ENCODE peak calls at places on chromosomes 16 and 17, in five cellular contexts. L, C, N, J and Z are unnamed samples.
A peak's percentile ranks its signal among the peaks of the same experiment; 100 is the strongest.

GRCh38 chr17:55996826-55997225 is 156.4 kb upstream of the ANKFN1 start:
- DNase-seq in N (no peak), J (no peak), C (no peak), L (no peak), Z (no peak)

GRCh38 chr17:80633197-80633596 is 88.6 kb downstream of the RPTOR start:
- DNase-seq in C (no peak), L (no peak), J (no peak), N (no peak), Z (no peak)

GRCh38 chr16:49675417-49675816 is 180.5 kb downstream of the ZNF423 start:
- DNase-seq in J (no peak), N (no peak), L (no peak), C (no peak), Z (no peak)

GRCh38 chr17:68437979-68438877 is 19.1 kb downstream of the WIPI1 start:
- DNase-seq in C (peak; percentile 74), J (peak; percentile 47), N (no peak), L (no peak), Z (peak; percentile 60)

GRCh38 chr16:54286330-54287017 is at the start of gene IRX3:
- DNase-seq in J (peak; percentile 89), N (peak; percentile 42), L (peak; percentile 95), C (no peak), Z (no peak)

GRCh38 chr16:57748596-57748995 is 13.0 kb downstream of the KATNB1 start:
- DNase-seq in C (peak; percentile 36), N (no peak), L (no peak), J (no peak), Z (no peak)

GRCh38 chr16:383326-384020 is 1.7 kb upstream of the PGAP6 start:
- DNase-seq in J (peak; percentile 17), N (no peak), L (no peak), C (peak; percentile 84), Z (peak; percentile 59)

GRCh38 chr16:55842369-55843104 is 9.6 kb upstream of the CES1 start:
- DNase-seq in J (no peak), N (no peak), L (no peak), C (no peak), Z (no peak)

GRCh38 chr16:27273670-27274522 is 5.3 kb upstream of the NSMCE1 start:
- DNase-seq in C (no peak), L (no peak), N (no peak), J (no peak), Z (no peak)

GRCh38 chr16:79768594-79768993 is 168.1 kb upstream of the MAF start:
- DNase-seq in N (no peak), J (no peak), L (no peak), C (no peak), Z (no peak)

GRCh38 chr17:66483946-66484345 is 181.5 kb downstream of the PRKCA start:
- DNase-seq in J (no peak), C (no peak), L (no peak), N (no peak), Z (no peak)

GRCh38 chr17:73503560-73503959 is 140.7 kb downstream of the SDK2 start:
- DNase-seq in L (no peak), C (no peak), J (no peak), N (no peak), Z (no peak)

GRCh38 chr16:30352488-30353401 is 2.4 kb downstream of the CD2BP2 start:
- DNase-seq in J (no peak), C (peak; percentile 38), N (no peak), L (peak; percentile 45), Z (no peak)
- TF ChIP-seq CTCF in J (no peak), C (no peak), N (no peak), L (no peak), Z (no peak)

GRCh38 chr17:4936436-4936835 is 3.4 kb downstream of the SLC25A11 start:
- DNase-seq in C (no peak), N (no peak), J (no peak), L (no peak), Z (no peak)

GRCh38 chr17:4933646-4934045 is 1.6 kb downstream of the GP1BA start:
- DNase-seq in C (peak; percentile 30), L (no peak), N (no peak), J (no peak), Z (no peak)

GRCh38 chr17:4935650-4936049 is 3.6 kb downstream of the GP1BA start:
- DNase-seq in N (no peak), L (no peak), C (peak; percentile 11), J (no peak), Z (no peak)

GRCh38 chr17:4932756-4933155 is 679 bp downstream of the GP1BA start:
- DNase-seq in L (no peak), C (peak; percentile 49), J (no peak), N (no peak), Z (no peak)

DNA sequence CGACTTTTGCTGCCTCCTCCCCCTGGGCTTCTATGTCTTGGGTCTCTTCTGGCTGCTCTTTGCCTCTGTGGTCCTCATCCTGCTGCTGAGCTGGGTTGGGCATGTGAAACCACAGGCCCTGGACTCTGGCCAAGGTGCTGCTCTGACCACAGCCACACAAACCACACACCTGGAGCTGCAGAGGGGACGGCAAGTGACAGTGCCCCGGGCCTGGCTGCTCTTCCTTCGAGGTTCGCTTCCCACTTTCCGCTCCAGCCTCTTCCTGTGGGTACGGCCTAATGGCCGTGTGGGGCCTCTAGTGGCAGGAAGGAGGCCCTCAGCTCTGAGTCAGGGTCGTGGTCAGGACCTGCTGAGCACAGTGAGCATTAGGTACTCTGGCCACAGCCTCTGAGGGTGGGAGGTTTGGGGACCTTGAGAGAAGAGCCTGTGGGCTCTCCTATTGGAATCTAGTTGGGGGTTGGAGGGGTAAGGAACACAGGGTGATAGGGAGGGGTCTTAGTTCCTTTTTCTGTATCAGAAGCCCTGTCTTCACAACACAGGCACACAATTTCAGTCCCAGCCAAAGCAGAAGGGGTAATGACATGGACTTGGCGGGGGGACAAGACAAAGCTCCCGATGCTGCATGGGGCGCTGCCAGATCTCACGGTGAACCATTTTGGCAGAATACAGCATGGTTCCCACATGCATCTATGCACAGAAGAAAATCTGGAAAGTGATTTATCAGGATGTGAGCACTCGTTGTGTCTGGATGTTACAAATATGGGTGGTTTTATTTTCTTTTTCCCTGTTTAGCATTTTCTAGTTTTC is 2.3 kb downstream of the GP1BA start:
- DNase-seq in L (peak; percentile 69), C (peak; percentile 64), J (peak; percentile 37), N (no peak), Z (peak; percentile 54)
- TF ChIP-seq CTCF in L (no peak), C (no peak), J (no peak), N (no peak), Z (peak; percentile 20)

DNA sequence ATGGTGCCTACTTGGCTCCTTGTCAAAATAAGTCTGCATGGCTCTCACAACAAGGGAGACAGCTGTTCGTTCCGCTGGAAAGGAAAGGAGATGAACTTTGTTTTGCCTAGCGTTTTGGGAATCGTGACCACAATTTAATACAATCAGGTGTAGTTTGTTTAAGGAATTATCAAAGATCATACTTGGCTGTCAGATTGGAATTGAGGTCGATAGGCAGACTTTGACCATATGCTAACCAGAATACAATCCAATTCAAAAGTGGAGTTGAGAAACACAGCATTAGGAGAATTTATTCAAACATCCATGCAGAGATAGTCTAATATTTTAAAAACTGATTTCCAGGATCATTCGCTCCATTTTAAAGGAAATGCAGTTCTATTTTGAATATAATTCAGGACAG is 139.4 kb downstream of the CPPED1 start:
- DNase-seq in N (no peak), J (no peak), C (no peak), L (no peak), Z (no peak)
- TF ChIP-seq CTCF in N (no peak), J (no peak), C (no peak), L (no peak), Z (no peak)

DNA sequence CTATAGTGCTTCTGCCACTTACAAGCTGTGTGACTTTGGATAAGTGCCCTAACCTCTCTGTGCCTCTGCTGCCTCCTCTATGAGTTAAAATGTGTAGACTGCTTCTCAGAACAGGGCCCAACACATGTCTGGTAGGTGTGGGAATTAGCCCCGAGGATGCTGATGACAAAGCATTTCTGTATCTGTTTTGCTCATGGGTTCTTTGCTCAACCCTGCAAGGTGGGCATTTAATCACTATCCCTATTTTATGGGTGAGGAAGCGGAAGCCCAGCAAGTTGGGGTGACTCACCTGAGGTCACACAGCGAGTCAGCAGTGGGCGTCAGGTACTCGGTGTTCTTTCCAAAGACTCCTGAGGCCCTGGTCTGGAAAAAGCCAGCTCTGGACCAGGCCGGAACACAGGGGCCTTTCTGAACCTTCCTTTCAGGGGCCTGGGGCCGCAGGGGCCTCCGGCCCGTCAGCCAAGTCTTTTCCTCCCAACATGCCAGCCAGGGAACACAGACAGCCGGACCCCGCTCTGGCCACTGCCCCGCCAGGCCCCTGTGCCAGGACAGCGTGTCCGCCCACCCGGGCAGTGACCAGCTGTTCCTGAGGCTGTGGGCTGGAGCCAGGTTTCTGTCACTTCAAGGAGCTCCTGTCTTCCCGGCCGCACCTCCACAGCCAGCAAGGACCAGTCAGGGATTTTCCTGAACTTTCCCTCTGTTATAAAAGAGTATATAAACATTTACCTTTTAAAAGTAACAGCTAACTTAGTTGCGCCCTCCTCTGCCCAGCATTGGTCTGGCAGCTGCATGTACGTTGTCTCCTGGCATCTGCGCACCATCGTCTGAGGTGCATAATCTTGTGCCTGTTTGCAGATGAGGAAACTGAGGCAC is 62.5 kb downstream of the SREBF1 start:
- DNase-seq in J (no peak), C (peak; percentile 79), N (no peak), L (peak; percentile 73), Z (no peak)
- TF ChIP-seq CTCF in J (no peak), C (peak; percentile 14), N (no peak), L (peak; percentile 60), Z (no peak)

GRCh38 chr17:59107306-59107670 is 608 bp upstream of the TRIM37 start:
- DNase-seq in J (no peak), L (no peak), N (no peak), C (no peak), Z (no peak)

GRCh38 chr17:59108400-59109102 is 1.9 kb upstream of the TRIM37 start:
- DNase-seq in N (no peak), L (no peak), J (no peak), C (no peak), Z (no peak)

GRCh38 chr17:59110973-59111372 is 4.3 kb upstream of the TRIM37 start:
- DNase-seq in N (no peak), C (no peak), L (no peak), J (no peak), Z (no peak)

GRCh38 chr17:59105852-59106462 is 723 bp downstream of the TRIM37 start:
- DNase-seq in N (peak; percentile 37), L (peak; percentile 78), J (peak; percentile 65), C (peak; percentile 85), Z (peak; percentile 46)

GRCh38 chr17:59106463-59107305 is at the start of gene TRIM37:
- DNase-seq in J (peak; percentile 98), L (peak; percentile 96), N (peak; percentile 99), C (peak; percentile 100), Z (peak; percentile 99)
- TF ChIP-seq CTCF in J (no peak), L (no peak), N (no peak), C (peak; percentile 17), Z (peak; percentile 11)

DNA sequence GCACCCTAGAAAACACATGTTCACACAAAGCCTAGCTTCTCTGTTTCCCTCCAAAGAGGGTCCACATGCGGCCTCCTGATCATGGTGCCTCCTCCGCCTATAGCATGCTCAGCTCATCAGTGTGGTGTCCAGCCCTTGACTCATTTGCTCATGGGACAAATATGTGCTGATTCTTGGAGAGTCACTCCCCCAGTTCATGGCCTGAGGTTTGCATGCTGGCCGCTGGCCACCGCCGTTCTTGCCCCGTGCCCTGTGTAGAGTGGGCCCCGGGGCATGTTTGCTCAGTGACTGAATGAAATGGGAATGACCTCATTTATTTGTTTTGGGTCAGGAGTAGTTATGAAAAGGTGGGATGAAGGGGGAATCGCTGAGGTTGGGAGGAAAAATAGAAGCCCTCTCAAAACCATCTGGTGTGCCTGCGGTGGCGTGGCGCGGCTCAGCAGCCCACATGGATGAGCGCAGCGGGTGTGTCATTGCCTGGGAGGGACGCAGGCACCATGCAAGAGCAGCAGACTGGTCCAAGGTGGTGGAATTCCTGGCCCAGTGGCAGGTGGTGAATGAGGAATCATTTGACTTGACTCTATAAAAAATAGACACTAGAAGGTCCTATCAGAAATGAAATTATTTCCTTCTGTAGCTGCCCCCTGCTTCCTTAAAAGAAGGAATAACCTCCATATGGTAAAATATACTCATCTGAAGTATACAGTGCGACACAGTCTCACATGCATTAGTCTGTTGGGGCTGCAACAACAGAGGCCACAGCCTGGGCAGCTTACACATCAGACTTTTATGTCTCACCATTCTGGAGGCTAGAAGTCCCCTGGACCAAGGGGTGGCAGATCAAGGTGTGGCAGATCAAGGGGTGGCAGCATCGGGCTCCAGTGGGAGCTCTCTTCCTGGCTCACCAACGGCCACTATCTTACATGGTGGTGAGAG is 31.7 kb downstream of the CRISPLD2 start:
- DNase-seq in J (no peak), C (no peak), L (peak; percentile 87), N (no peak), Z (no peak)
- TF ChIP-seq CTCF in J (no peak), C (no peak), L (no peak), N (no peak), Z (no peak)